ENCODE peak calls at places on chromosomes 6 and 20, in nine cellular contexts. A is WERI-Rb-1, P is fibroblast of mammary gland, N is AG04450, M is AG09319, R is astrocyte, L is colonic mucosa, E is AG04449, B is lower leg skin. X is an unnamed sample.

GRCh38 chr20:34179636-34180360 is 61.4 kb upstream of the ASIP start:
- DNase-seq in A (no peak), P (no peak), N (no peak), M (no peak), R (no peak), L (no peak), E (no peak), B (no peak), X (no peak)

GRCh38 chr6:112691289-112691688 is 344.2 kb downstream of the RFPL4B start:
- DNase-seq in A (no peak), P (peak), N (peak), M (peak), R (peak), L (no peak), E (peak), B (peak), X (no peak)

GRCh38 chr20:53611449-53611894 is 17.8 kb upstream of the ZNF217 start:
- DNase-seq in A (no peak), P (peak), N (peak), M (peak), R (peak), L (no peak), E (peak), B (peak), X (no peak)

GRCh38 chr6:141265748-141266647 is 866.7 kb upstream of the GJE1 start:
- DNase-seq in A (no peak), P (peak), N (no peak), M (no peak), R (peak), L (no peak), E (no peak), B (no peak), X (no peak)

GRCh38 chr20:2763186-2763585 is 37.2 kb downstream of the CPXM1 start:
- DNase-seq in A (no peak), P (no peak), N (no peak), M (no peak), R (no peak), L (no peak), E (no peak), B (no peak), X (no peak)

GRCh38 chr20:45913105-45913504 is 1.1 kb upstream of the PLTP start:
- DNase-seq in A (no peak), P (peak), N (no peak), M (no peak), R (no peak), L (no peak), E (no peak), B (no peak), X (no peak)

GRCh38 chr20:25051386-25052155 is 6.4 kb downstream of the ACSS1 start:
- DNase-seq in A (no peak), P (no peak), N (no peak), M (no peak), R (no peak), L (no peak), E (no peak), B (no peak), X (no peak)

GRCh38 chr6:31892821-31893220 is 4.7 kb downstream of the EHMT2 start:
- DNase-seq in A (no peak), P (no peak), N (no peak), M (no peak), R (no peak), L (no peak), E (no peak), B (no peak), X (no peak)

GRCh38 chr20:3101251-3101650 is 16.7 kb upstream of the AVP start:
- DNase-seq in A (no peak), P (no peak), N (no peak), M (no peak), R (no peak), L (no peak), E (no peak), B (no peak), X (no peak)

GRCh38 chr6:52177961-52178360 is 8.2 kb upstream of the IL17A start:
- DNase-seq in A (no peak), P (no peak), N (no peak), M (no peak), R (no peak), L (no peak), E (no peak), B (no peak), X (no peak)

GRCh38 chr20:40963505-40963845 is 65.1 kb upstream of the TOP1 start:
- DNase-seq in A (no peak), P (no peak), N (no peak), M (no peak), R (no peak), L (no peak), E (no peak), B (no peak), X (no peak)

GRCh38 chr6:136201735-136202134 is 48.4 kb downstream of the MTFR2 start:
- DNase-seq in A (no peak), P (no peak), N (no peak), M (no peak), R (no peak), L (no peak), E (no peak), B (no peak), X (no peak)

GRCh38 chr6:108737594-108738546 is 110.4 kb upstream of the ARMC2 start:
- DNase-seq in A (no peak), P (peak), N (peak), M (peak), R (peak), L (no peak), E (peak), B (peak), X (no peak)

GRCh38 chr6:144286503-144287393 is 1.6 kb downstream of the UTRN start:
- DNase-seq in A (peak), P (peak), N (peak), M (peak), R (peak), L (peak), E (peak), B (peak), X (peak)

GRCh38 chr6:38341501-38341900 is 298.2 kb downstream of the BTBD9 start:
- DNase-seq in A (no peak), P (no peak), N (no peak), M (no peak), R (no peak), L (no peak), E (no peak), B (no peak), X (no peak)

GRCh38 chr6:63066053-63066704 is 145.1 kb upstream of the FKBP1C start:
- DNase-seq in A (peak), P (no peak), N (no peak), M (no peak), R (no peak), L (no peak), E (no peak), B (no peak), X (peak)

GRCh38 chr20:60271597-60271996 is 313.4 kb downstream of the CDH26 start:
- DNase-seq in A (no peak), P (no peak), N (no peak), M (no peak), R (no peak), L (no peak), E (no peak), B (no peak), X (no peak)

GRCh38 chr20:57849868-57850215 is 140.0 kb upstream of the PMEPA1 start:
- DNase-seq in A (no peak), P (no peak), N (no peak), M (no peak), R (no peak), L (no peak), E (no peak), B (no peak), X (no peak)

GRCh38 chr20:57851025-57851682 is 141.3 kb upstream of the PMEPA1 start:
- DNase-seq in A (no peak), P (no peak), N (no peak), M (no peak), R (no peak), L (no peak), E (no peak), B (no peak), X (no peak)

GRCh38 chr20:57849126-57849867 is 139.5 kb upstream of the PMEPA1 start:
- DNase-seq in A (no peak), P (peak), N (no peak), M (no peak), R (peak), L (no peak), E (no peak), B (no peak), X (no peak)

GRCh38 chr20:57848282-57848681 is 138.5 kb upstream of the PMEPA1 start:
- DNase-seq in A (no peak), P (no peak), N (no peak), M (no peak), R (no peak), L (no peak), E (no peak), B (no peak), X (no peak)

GRCh38 chr20:57851786-57852185 is 142.0 kb upstream of the PMEPA1 start:
- DNase-seq in A (no peak), P (peak), N (no peak), M (no peak), R (peak), L (no peak), E (no peak), B (no peak), X (no peak)
- TF ChIP-seq CTCF in A (no peak), P (no peak), N (no peak), M (no peak), R (no peak), L (no peak), E (no peak), B (no peak), X (no peak)

GRCh38 chr6:159421586-159421985 is 252.4 kb downstream of the FNDC1 start:
- DNase-seq in A (no peak), P (no peak), N (no peak), M (no peak), R (no peak), L (no peak), E (no peak), B (no peak), X (no peak)
- TF ChIP-seq CTCF in A (no peak), P (no peak), N (no peak), M (no peak), R (no peak), L (no peak), E (no peak), B (no peak), X (no peak)

GRCh38 chr20:577167-577791 is 32.8 kb downstream of the TCF15 start:
- DNase-seq in A (peak), P (peak), N (no peak), M (no peak), R (no peak), L (no peak), E (no peak), B (no peak), X (no peak)
- TF ChIP-seq CTCF in A (peak), P (peak), N (peak), M (peak), R (peak), L (no peak), E (peak), B (no peak), X (no peak)

GRCh38 chr6:83948851-83949250 is 84.7 kb upstream of the MRAP2 start:
- DNase-seq in A (no peak), P (no peak), N (no peak), M (no peak), R (no peak), L (no peak), E (no peak), B (no peak), X (no peak)

GRCh38 chr6:83954371-83954770 is 79.2 kb upstream of the MRAP2 start:
- DNase-seq in A (no peak), P (no peak), N (no peak), M (no peak), R (no peak), L (no peak), E (no peak), B (no peak), X (no peak)

GRCh38 chr6:83958250-83958685 is 75.3 kb upstream of the MRAP2 start:
- DNase-seq in A (no peak), P (peak), N (peak), M (no peak), R (peak), L (no peak), E (no peak), B (no peak), X (no peak)

DNA sequence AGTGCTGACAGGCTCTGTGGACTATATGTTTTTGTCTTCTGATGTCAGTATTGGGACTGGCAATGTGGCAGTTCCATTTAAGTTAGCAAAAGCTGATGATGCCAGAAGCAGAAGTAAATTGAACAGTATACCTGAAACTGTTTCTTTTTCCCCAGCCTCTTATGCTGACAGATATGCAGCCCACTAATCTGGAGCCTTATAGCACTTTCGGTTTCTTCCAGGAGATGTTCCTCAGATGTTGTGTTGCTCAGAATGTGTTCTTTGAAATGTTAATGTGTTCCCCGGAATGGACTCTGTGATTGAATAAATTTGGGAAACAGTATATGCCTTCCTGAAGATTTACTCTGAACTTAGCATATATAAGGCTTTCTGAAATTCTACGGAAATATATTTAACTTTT is 80.7 kb upstream of the MRAP2 start:
- DNase-seq in A (no peak), P (peak), N (no peak), M (no peak), R (no peak), L (no peak), E (no peak), B (no peak), X (no peak)
- TF ChIP-seq CTCF in A (no peak), P (no peak), N (no peak), M (no peak), R (no peak), L (no peak), E (no peak), B (no peak), X (no peak)

GRCh38 chr6:75223461-75223860 is 17.6 kb upstream of the COL12A1 start:
- DNase-seq in A (no peak), P (no peak), N (no peak), M (no peak), R (no peak), L (no peak), E (no peak), B (no peak), X (no peak)
- TF ChIP-seq CTCF in A (no peak), P (no peak), N (no peak), M (no peak), R (no peak), L (no peak), E (no peak), B (no peak), X (no peak)

DNA sequence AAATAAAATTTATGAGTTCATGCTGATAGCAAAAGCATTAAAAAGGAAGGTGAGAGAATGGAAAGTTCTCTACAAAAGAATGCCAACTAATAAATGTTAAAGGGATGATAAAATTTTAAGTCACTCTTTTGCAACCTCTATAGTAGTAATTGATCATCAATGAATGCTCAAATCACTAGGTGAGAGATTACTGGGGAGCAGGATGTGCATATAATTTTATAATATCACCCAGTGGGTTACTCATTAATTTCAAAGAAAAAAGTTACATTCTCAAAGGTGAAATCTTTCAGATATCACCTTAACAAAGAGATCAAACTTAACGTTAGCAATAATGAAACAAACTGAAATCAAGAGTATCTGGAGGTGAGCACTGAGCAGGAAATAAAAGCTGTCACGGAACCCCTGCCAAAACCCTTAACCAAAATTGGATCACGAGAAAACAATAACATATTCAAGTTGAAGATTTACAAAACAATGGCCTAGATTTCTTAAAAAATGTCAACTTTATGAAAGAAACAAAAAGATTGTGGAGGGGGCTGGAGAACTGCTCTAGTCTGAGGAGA is 45.5 kb upstream of the TMEM244 start:
- DNase-seq in A (no peak), P (no peak), N (no peak), M (no peak), R (no peak), L (no peak), E (no peak), B (no peak), X (no peak)
- TF ChIP-seq CTCF in A (no peak), P (no peak), N (no peak), M (no peak), R (no peak), L (no peak), E (no peak), B (no peak), X (no peak)

DNA sequence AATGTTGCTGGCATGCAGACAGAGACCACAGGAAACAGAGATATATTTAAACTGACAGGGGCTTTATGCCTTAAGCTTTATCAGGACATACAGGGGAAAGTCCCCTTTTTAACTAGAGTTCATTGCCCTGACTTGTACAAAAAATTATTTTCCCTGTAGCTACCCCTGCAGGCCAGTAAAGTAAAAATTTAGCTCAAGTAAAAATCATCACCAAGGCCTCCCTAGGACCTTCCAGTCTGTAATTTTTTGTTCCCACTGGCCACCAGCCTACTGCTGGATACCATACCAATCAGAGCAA is 711.9 kb upstream of the NRSN1 start:
- DNase-seq in A (no peak), P (peak), N (peak), M (peak), R (peak), L (no peak), E (peak), B (no peak), X (peak)
- TF ChIP-seq CTCF in A (peak), P (peak), N (peak), M (peak), R (peak), L (no peak), E (peak), B (no peak), X (no peak)

GRCh38 chr6:44138717-44139350 is 11.5 kb downstream of the TMEM63B start:
- DNase-seq in A (no peak), P (no peak), N (no peak), M (no peak), R (no peak), L (no peak), E (no peak), B (no peak), X (no peak)
- TF ChIP-seq CTCF in A (no peak), P (no peak), N (no peak), M (no peak), R (no peak), L (no peak), E (no peak), B (no peak), X (no peak)

DNA sequence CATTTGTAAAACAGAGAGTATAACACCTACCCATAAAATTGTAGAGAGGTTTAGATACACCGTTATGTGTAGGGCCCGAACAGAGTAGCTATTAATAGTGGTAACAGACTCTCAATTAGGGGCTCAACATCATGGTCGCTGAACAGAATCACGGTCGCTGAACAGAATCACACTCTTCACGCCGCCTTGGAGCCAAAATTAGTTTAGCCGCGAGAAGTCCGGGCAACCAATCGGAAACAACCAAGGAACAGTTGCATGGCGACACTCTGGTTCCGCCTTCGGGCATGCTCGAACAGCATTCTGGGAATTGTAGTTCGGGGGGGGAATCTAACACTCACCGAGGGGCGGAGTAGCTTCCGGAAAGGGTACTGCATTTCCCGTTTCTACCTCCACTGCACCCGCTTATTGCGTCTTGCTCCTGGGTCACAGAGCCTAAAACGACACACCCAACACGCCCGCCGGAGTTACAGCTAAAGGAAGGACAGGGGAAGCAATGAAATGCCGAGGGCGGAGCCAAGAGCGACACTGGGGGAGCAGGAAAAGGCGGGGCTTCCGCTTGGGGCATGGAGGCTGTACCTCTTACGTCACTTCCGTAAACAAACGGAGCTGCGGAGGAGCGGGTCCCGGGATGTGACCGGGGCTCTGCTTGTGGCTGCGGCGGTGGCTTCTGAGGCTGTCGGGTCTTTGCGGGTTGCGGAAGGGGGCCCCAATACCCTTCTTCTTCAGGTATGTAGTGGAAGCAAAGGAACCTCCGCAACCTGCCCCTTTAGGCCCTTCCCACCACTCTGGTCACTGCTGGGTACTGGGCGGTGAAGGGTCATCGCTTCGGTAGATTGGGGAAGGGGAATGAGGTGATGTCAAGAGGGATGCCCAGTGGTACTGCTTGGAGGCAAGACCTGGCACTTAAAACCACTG is at the start of gene CCDC28A:
- DNase-seq in A (peak), P (peak), N (peak), M (peak), R (peak), L (peak), E (peak), B (peak), X (peak)
- TF ChIP-seq CTCF in A (no peak), P (no peak), N (no peak), M (no peak), R (no peak), L (no peak), E (no peak), B (no peak), X (no peak)

X was measured in GM10248.